ENCODE peak calls at places on chromosomes 6 and 20, in ten cellular contexts. One of them, this sample, is unnamed.

GRCh38 chr6:10412165-10412947 is 2.5 kb downstream of the TFAP2A start:
- DNase-seq in stomach: no peak
- DNase-seq in HepG2: no peak
- DNase-seq in WERI-Rb-1: no peak
- DNase-seq in astrocyte of the spinal cord: peak; percentile 46
- DNase-seq in ovary: peak; percentile 50
- DNase-seq in tibial artery: no peak
- DNase-seq in HL-60: peak; percentile 45
- DNase-seq in foreskin fibroblast: peak; percentile 85
- DNase-seq in fibroblast of villous mesenchyme: peak; percentile 65
- DNase-seq in this sample: peak; percentile 73

GRCh38 chr6:167678102-167679101 is 148.3 kb upstream of the AFDN start:
- DNase-seq in HL-60: no peak
- DNase-seq in foreskin fibroblast: no peak
- DNase-seq in fibroblast of villous mesenchyme: no peak
- DNase-seq in ovary: peak; percentile 57
- DNase-seq in stomach: peak; percentile 51
- DNase-seq in tibial artery: no peak
- DNase-seq in WERI-Rb-1: peak; percentile 75
- DNase-seq in astrocyte of the spinal cord: peak; percentile 8
- DNase-seq in HepG2: peak; percentile 51
- DNase-seq in this sample: no peak

GRCh38 chr6:5399391-5399790 is 138.1 kb downstream of the FARS2 start:
- DNase-seq in HepG2: no peak
- DNase-seq in astrocyte of the spinal cord: no peak
- DNase-seq in tibial artery: no peak
- DNase-seq in stomach: no peak
- DNase-seq in foreskin fibroblast: no peak
- DNase-seq in WERI-Rb-1: no peak
- DNase-seq in ovary: no peak
- DNase-seq in fibroblast of villous mesenchyme: no peak
- DNase-seq in HL-60: no peak
- DNase-seq in this sample: no peak

GRCh38 chr20:53915459-53916172 is 154.8 kb downstream of the BCAS1 start:
- DNase-seq in ovary: peak; percentile 94
- DNase-seq in WERI-Rb-1: peak; percentile 94
- DNase-seq in astrocyte of the spinal cord: peak; percentile 95
- DNase-seq in HepG2: peak; percentile 84
- DNase-seq in HL-60: peak; percentile 97
- DNase-seq in foreskin fibroblast: peak; percentile 93
- DNase-seq in fibroblast of villous mesenchyme: peak; percentile 93
- DNase-seq in tibial artery: peak; percentile 99
- DNase-seq in stomach: peak; percentile 97
- DNase-seq in this sample: peak; percentile 90

GRCh38 chr6:81515562-81516453 is 236.7 kb downstream of the TENT5A start:
- DNase-seq in stomach: no peak
- DNase-seq in tibial artery: no peak
- DNase-seq in astrocyte of the spinal cord: no peak
- DNase-seq in WERI-Rb-1: no peak
- DNase-seq in foreskin fibroblast: peak; percentile 69
- DNase-seq in ovary: no peak
- DNase-seq in HepG2: no peak
- DNase-seq in HL-60: no peak
- DNase-seq in fibroblast of villous mesenchyme: peak; percentile 82
- DNase-seq in this sample: peak; percentile 90

GRCh38 chr20:44057698-44058675 is 129.0 kb downstream of the JPH2 start:
- DNase-seq in HL-60: no peak
- DNase-seq in astrocyte of the spinal cord: no peak
- DNase-seq in tibial artery: no peak
- DNase-seq in fibroblast of villous mesenchyme: peak; percentile 75
- DNase-seq in WERI-Rb-1: no peak
- DNase-seq in ovary: no peak
- DNase-seq in foreskin fibroblast: peak; percentile 76
- DNase-seq in stomach: no peak
- DNase-seq in HepG2: no peak
- DNase-seq in this sample: peak; percentile 74

GRCh38 chr6:39843305-39844020 is 51.3 kb downstream of the DAAM2 start:
- DNase-seq in HepG2: no peak
- DNase-seq in stomach: no peak
- DNase-seq in WERI-Rb-1: peak; percentile 26
- DNase-seq in fibroblast of villous mesenchyme: no peak
- DNase-seq in ovary: no peak
- DNase-seq in tibial artery: peak; percentile 30
- DNase-seq in foreskin fibroblast: peak; percentile 16
- DNase-seq in HL-60: no peak
- DNase-seq in astrocyte of the spinal cord: no peak
- DNase-seq in this sample: no peak

GRCh38 chr6:10332121-10332520 is 82.8 kb downstream of the TFAP2A start:
- DNase-seq in WERI-Rb-1: no peak
- DNase-seq in stomach: no peak
- DNase-seq in ovary: no peak
- DNase-seq in tibial artery: no peak
- DNase-seq in HepG2: no peak
- DNase-seq in astrocyte of the spinal cord: no peak
- DNase-seq in fibroblast of villous mesenchyme: no peak
- DNase-seq in HL-60: no peak
- DNase-seq in foreskin fibroblast: no peak
- DNase-seq in this sample: no peak

GRCh38 chr6:15255481-15256414 is 9.9 kb downstream of the JARID2 start:
- DNase-seq in tibial artery: no peak
- DNase-seq in fibroblast of villous mesenchyme: no peak
- DNase-seq in WERI-Rb-1: peak; percentile 57
- DNase-seq in stomach: no peak
- DNase-seq in HL-60: peak; percentile 18
- DNase-seq in foreskin fibroblast: no peak
- DNase-seq in HepG2: no peak
- DNase-seq in ovary: no peak
- DNase-seq in astrocyte of the spinal cord: no peak
- DNase-seq in this sample: no peak

GRCh38 chr6:5439749-5440148 is 178.4 kb downstream of the FARS2 start:
- DNase-seq in HL-60: no peak
- DNase-seq in fibroblast of villous mesenchyme: no peak
- DNase-seq in stomach: no peak
- DNase-seq in HepG2: peak; percentile 46
- DNase-seq in astrocyte of the spinal cord: no peak
- DNase-seq in WERI-Rb-1: no peak
- DNase-seq in tibial artery: no peak
- DNase-seq in foreskin fibroblast: no peak
- DNase-seq in ovary: no peak
- DNase-seq in this sample: no peak

GRCh38 chr20:63978319-63979220 is 872 bp downstream of the SAMD10 start:
- DNase-seq in HL-60: peak; percentile 83
- DNase-seq in astrocyte of the spinal cord: peak; percentile 30
- DNase-seq in ovary: peak; percentile 56
- DNase-seq in WERI-Rb-1: peak; percentile 63
- DNase-seq in fibroblast of villous mesenchyme: peak; percentile 26
- DNase-seq in HepG2: peak; percentile 79
- DNase-seq in tibial artery: no peak
- DNase-seq in foreskin fibroblast: no peak
- DNase-seq in stomach: peak; percentile 89
- DNase-seq in this sample: peak; percentile 33
- H3K4me3 ChIP-seq in HL-60: peak overlapping the region; percentile 61
- H3K4me3 ChIP-seq in astrocyte of the spinal cord: peak overlapping the region; percentile 49
- H3K4me3 ChIP-seq in ovary: peak overlapping the region; percentile 35
- H3K4me3 ChIP-seq in WERI-Rb-1: peak overlapping the region; percentile 60
- H3K4me3 ChIP-seq in fibroblast of villous mesenchyme: peak overlapping the region; percentile 62
- H3K4me3 ChIP-seq in HepG2: peak overlapping the region; percentile 95
- H3K4me3 ChIP-seq in tibial artery: peak overlapping the region; percentile 73
- H3K4me3 ChIP-seq in foreskin fibroblast: peak overlapping the region; percentile 45
- H3K4me3 ChIP-seq in stomach: peak overlapping the region; percentile 70
- H3K4me3 ChIP-seq in this sample: peak overlapping the region; percentile 58

DNA sequence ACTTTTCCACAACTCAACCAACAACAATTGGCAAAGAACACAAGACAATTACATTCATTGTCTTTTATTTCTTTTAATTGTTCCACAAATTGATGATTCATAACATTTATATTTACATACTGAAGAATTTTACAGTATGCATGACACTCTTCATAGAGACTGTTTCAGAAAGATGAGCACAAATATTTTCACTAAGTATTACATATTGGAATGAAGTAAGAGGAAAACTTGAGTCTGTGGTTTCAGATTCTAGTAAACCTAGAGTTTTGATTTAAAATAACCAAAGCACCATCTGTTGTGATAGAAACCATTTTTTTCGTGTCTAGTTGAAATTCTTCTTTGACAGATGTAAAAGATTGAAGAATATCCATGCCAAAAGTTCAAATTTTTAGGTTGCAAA is 32.1 kb upstream of the OPN5 start:
- DNase-seq in HL-60: no peak
- DNase-seq in astrocyte of the spinal cord: no peak
- DNase-seq in tibial artery: no peak
- DNase-seq in ovary: no peak
- DNase-seq in foreskin fibroblast: no peak
- DNase-seq in fibroblast of villous mesenchyme: no peak
- DNase-seq in stomach: no peak
- DNase-seq in HepG2: no peak
- DNase-seq in WERI-Rb-1: no peak
- DNase-seq in this sample: no peak
- TF ChIP-seq CTCF in HL-60: no peak
- TF ChIP-seq CTCF in astrocyte of the spinal cord: no peak
- TF ChIP-seq CTCF in tibial artery: no peak
- TF ChIP-seq CTCF in ovary: no peak
- TF ChIP-seq CTCF in foreskin fibroblast: no peak
- TF ChIP-seq CTCF in fibroblast of villous mesenchyme: no peak
- TF ChIP-seq CTCF in stomach: no peak
- TF ChIP-seq CTCF in HepG2: no peak
- TF ChIP-seq CTCF in WERI-Rb-1: no peak
- TF ChIP-seq CTCF in this sample: no peak

GRCh38 chr6:138569554-138569953 is 70.3 kb upstream of the NHSL1 start:
- DNase-seq in stomach: no peak
- DNase-seq in HL-60: no peak
- DNase-seq in ovary: no peak
- DNase-seq in WERI-Rb-1: no peak
- DNase-seq in astrocyte of the spinal cord: no peak
- DNase-seq in tibial artery: no peak
- DNase-seq in fibroblast of villous mesenchyme: no peak
- DNase-seq in foreskin fibroblast: no peak
- DNase-seq in HepG2: no peak
- DNase-seq in this sample: no peak
- H3K4me3 ChIP-seq in stomach: no peak overlapping the region
- H3K4me3 ChIP-seq in HL-60: no peak overlapping the region
- H3K4me3 ChIP-seq in ovary: no peak overlapping the region
- H3K4me3 ChIP-seq in WERI-Rb-1: no peak overlapping the region
- H3K4me3 ChIP-seq in astrocyte of the spinal cord: no peak overlapping the region
- H3K4me3 ChIP-seq in tibial artery: no peak overlapping the region
- H3K4me3 ChIP-seq in fibroblast of villous mesenchyme: no peak overlapping the region
- H3K4me3 ChIP-seq in foreskin fibroblast: no peak overlapping the region
- H3K4me3 ChIP-seq in HepG2: peak overlapping the region; percentile 60
- H3K4me3 ChIP-seq in this sample: no peak overlapping the region

GRCh38 chr6:169454204-169454871 is 200.7 kb upstream of the THBS2 start:
- DNase-seq in ovary: no peak
- DNase-seq in foreskin fibroblast: peak; percentile 92
- DNase-seq in fibroblast of villous mesenchyme: peak; percentile 90
- DNase-seq in stomach: no peak
- DNase-seq in HL-60: no peak
- DNase-seq in WERI-Rb-1: no peak
- DNase-seq in HepG2: peak; percentile 11
- DNase-seq in astrocyte of the spinal cord: peak; percentile 57
- DNase-seq in tibial artery: peak; percentile 62
- DNase-seq in this sample: peak; percentile 98
- TF ChIP-seq CTCF in ovary: no peak
- TF ChIP-seq CTCF in foreskin fibroblast: no peak
- TF ChIP-seq CTCF in fibroblast of villous mesenchyme: no peak
- TF ChIP-seq CTCF in stomach: no peak
- TF ChIP-seq CTCF in HL-60: no peak
- TF ChIP-seq CTCF in WERI-Rb-1: no peak
- TF ChIP-seq CTCF in HepG2: no peak
- TF ChIP-seq CTCF in astrocyte of the spinal cord: no peak
- TF ChIP-seq CTCF in tibial artery: no peak
- TF ChIP-seq CTCF in this sample: peak; percentile 24

DNA sequence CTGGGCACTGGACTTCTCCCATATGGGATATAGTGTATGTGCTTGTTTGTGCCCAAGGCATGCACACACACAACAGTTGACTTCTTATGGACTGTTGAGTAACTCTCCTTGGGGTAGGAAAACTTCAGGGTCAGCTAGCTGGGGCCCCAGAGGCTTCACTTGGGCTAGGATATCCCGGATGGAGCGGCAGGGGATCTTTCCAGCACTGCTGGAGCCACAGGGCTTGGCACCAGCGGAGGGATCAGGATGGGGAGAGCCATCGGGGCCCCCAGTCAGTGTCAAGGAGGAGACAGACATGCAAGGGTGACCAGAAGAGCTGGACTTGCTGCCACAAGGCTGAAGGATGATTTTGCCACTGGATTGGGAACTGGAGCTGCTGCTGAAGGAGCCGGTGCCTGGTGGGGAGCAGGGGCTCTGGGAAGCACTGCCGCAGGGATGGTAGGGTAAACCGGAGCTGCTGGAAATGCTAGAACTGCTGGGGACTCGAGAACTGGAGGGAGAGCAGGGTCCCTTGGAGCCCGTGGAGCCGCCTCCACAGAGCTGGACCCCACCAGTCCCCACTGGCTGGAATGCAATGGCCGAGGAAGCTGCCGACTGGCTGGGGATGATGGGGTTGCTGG is 1.5 kb downstream of the PSORS1C1 start:
- DNase-seq in HepG2: no peak
- DNase-seq in astrocyte of the spinal cord: no peak
- DNase-seq in foreskin fibroblast: no peak
- DNase-seq in stomach: no peak
- DNase-seq in fibroblast of villous mesenchyme: no peak
- DNase-seq in tibial artery: no peak
- DNase-seq in HL-60: no peak
- DNase-seq in WERI-Rb-1: no peak
- DNase-seq in ovary: no peak
- DNase-seq in this sample: no peak
- H3K4me3 ChIP-seq in HepG2: no peak overlapping the region
- H3K4me3 ChIP-seq in astrocyte of the spinal cord: no peak overlapping the region
- H3K4me3 ChIP-seq in foreskin fibroblast: no peak overlapping the region
- H3K4me3 ChIP-seq in stomach: no peak overlapping the region
- H3K4me3 ChIP-seq in fibroblast of villous mesenchyme: no peak overlapping the region
- H3K4me3 ChIP-seq in tibial artery: no peak overlapping the region
- H3K4me3 ChIP-seq in HL-60: no peak overlapping the region
- H3K4me3 ChIP-seq in WERI-Rb-1: no peak overlapping the region
- H3K4me3 ChIP-seq in ovary: no peak overlapping the region
- H3K4me3 ChIP-seq in this sample: no peak overlapping the region

GRCh38 chr20:46520976-46521579 is 7.7 kb upstream of the ZNF334 start:
- DNase-seq in fibroblast of villous mesenchyme: peak; percentile 48
- DNase-seq in foreskin fibroblast: peak; percentile 41
- DNase-seq in HL-60: peak; percentile 60
- DNase-seq in tibial artery: peak; percentile 22
- DNase-seq in HepG2: peak; percentile 80
- DNase-seq in stomach: peak; percentile 67
- DNase-seq in ovary: peak; percentile 15
- DNase-seq in WERI-Rb-1: peak; percentile 81
- DNase-seq in astrocyte of the spinal cord: peak; percentile 41
- DNase-seq in this sample: peak; percentile 55
- TF ChIP-seq CTCF in fibroblast of villous mesenchyme: peak; percentile 68
- TF ChIP-seq CTCF in foreskin fibroblast: peak; percentile 65
- TF ChIP-seq CTCF in HL-60: peak; percentile 84
- TF ChIP-seq CTCF in tibial artery: peak; percentile 39
- TF ChIP-seq CTCF in HepG2: peak; percentile 96
- TF ChIP-seq CTCF in stomach: peak; percentile 70
- TF ChIP-seq CTCF in ovary: no peak
- TF ChIP-seq CTCF in WERI-Rb-1: peak; percentile 97
- TF ChIP-seq CTCF in astrocyte of the spinal cord: peak; percentile 61
- TF ChIP-seq CTCF in this sample: peak; percentile 76

GRCh38 chr6:52394251-52394666 is 25.9 kb upstream of the EFHC1 start:
- DNase-seq in stomach: no peak
- DNase-seq in WERI-Rb-1: no peak
- DNase-seq in HepG2: no peak
- DNase-seq in ovary: no peak
- DNase-seq in fibroblast of villous mesenchyme: no peak
- DNase-seq in HL-60: no peak
- DNase-seq in foreskin fibroblast: no peak
- DNase-seq in astrocyte of the spinal cord: no peak
- DNase-seq in tibial artery: no peak
- DNase-seq in this sample: no peak
- H3K4me3 ChIP-seq in stomach: no peak overlapping the region
- H3K4me3 ChIP-seq in WERI-Rb-1: no peak overlapping the region
- H3K4me3 ChIP-seq in HepG2: no peak overlapping the region
- H3K4me3 ChIP-seq in ovary: no peak overlapping the region
- H3K4me3 ChIP-seq in fibroblast of villous mesenchyme: no peak overlapping the region
- H3K4me3 ChIP-seq in HL-60: no peak overlapping the region
- H3K4me3 ChIP-seq in foreskin fibroblast: no peak overlapping the region
- H3K4me3 ChIP-seq in astrocyte of the spinal cord: no peak overlapping the region
- H3K4me3 ChIP-seq in tibial artery: no peak overlapping the region
- H3K4me3 ChIP-seq in this sample: no peak overlapping the region